ENCODE peak calls at places on chromosomes 16 and 17, in four cellular contexts. E, M, I and N are unnamed samples.

GRCh38 chr17:39688475-39688835 is 598 bp upstream of the PGAP3 start:
- DNase-seq in E (no peak), M (no peak), I (no peak), N (no peak)

GRCh38 chr16:59432934-59433333 is 698.8 kb upstream of the GOT2 start:
- DNase-seq in E (no peak), M (no peak), I (no peak), N (no peak)

GRCh38 chr16:2535644-2536021 is 2.2 kb upstream of the PDPK1 start:
- DNase-seq in E (no peak), M (peak), I (peak), N (peak)

GRCh38 chr17:32914181-32914580 is 13.8 kb upstream of the TMEM98 start:
- DNase-seq in E (no peak), M (no peak), I (no peak), N (no peak)

GRCh38 chr16:88781140-88782077 is 3.6 kb downstream of the PIEZO1 start:
- DNase-seq in E (no peak), M (peak), I (peak), N (peak)

GRCh38 chr16:50841081-50841886 is 99.4 kb downstream of the CYLD start:
- DNase-seq in E (no peak), M (no peak), I (no peak), N (no peak)

GRCh38 chr16:83365166-83365565 is 442.6 kb upstream of the HSBP1 start:
- DNase-seq in E (no peak), M (no peak), I (no peak), N (no peak)

GRCh38 chr16:27729516-27730304 is 179.8 kb downstream of the KATNIP start:
- DNase-seq in E (no peak), M (no peak), I (no peak), N (no peak)

GRCh38 chr17:65813306-65813705 is 251.9 kb upstream of the AXIN2 start:
- DNase-seq in E (no peak), M (no peak), I (no peak), N (no peak)

GRCh38 chr17:36657763-36658490 is 56.5 kb downstream of the MRM1 start:
- DNase-seq in E (no peak), M (no peak), I (peak), N (no peak)

GRCh38 chr16:24524855-24525652 is 14.3 kb upstream of the RBBP6 start:
- DNase-seq in E (no peak), M (no peak), I (no peak), N (no peak)

GRCh38 chr16:9279661-9280060 is 188.2 kb downstream of the HAPSTR1 start:
- DNase-seq in E (no peak), M (no peak), I (no peak), N (no peak)

GRCh38 chr17:2170023-2170422 is 115.1 kb downstream of the HIC1 start:
- DNase-seq in E (no peak), M (no peak), I (peak), N (no peak)

GRCh38 chr17:52105601-52106000 is 52.9 kb downstream of the CA10 start:
- DNase-seq in E (no peak), M (no peak), I (no peak), N (no peak)

GRCh38 chr16:89294486-89294885 is 77.0 kb downstream of the ZNF778 start:
- DNase-seq in E (no peak), M (no peak), I (no peak), N (no peak)

GRCh38 chr17:50147841-50148225 is 2.6 kb downstream of the PPP1R9B start:
- DNase-seq in E (no peak), M (no peak), I (peak), N (no peak)

GRCh38 chr17:78432226-78432894 is 53.9 kb downstream of the PGS1 start:
- DNase-seq in E (no peak), M (no peak), I (no peak), N (no peak)

GRCh38 chr16:66459878-66460277 is 32.8 kb downstream of the BEAN1 start:
- DNase-seq in E (no peak), M (no peak), I (peak), N (peak)

GRCh38 chr17:30950669-30951399 is 20.0 kb upstream of the RNF135 start:
- DNase-seq in E (no peak), M (peak), I (peak), N (peak)

GRCh38 chr17:17693253-17693954 is 12.1 kb downstream of the RAI1 start:
- DNase-seq in E (peak), M (peak), I (no peak), N (peak)

GRCh38 chr17:6591599-6592158 is 35.3 kb upstream of the PITPNM3 start:
- DNase-seq in E (peak), M (no peak), I (no peak), N (no peak)

GRCh38 chr16:50301626-50302471 is 35.5 kb downstream of the ADCY7 start:
- DNase-seq in E (no peak), M (peak), I (peak), N (peak)

GRCh38 chr16:48501516-48502377 is 108.2 kb downstream of the N4BP1 start:
- DNase-seq in E (no peak), M (peak), I (peak), N (no peak)

GRCh38 chr16:85296859-85297698 is 184.8 kb upstream of the CIBAR2 start:
- DNase-seq in E (no peak), M (no peak), I (peak), N (peak)

GRCh38 chr16:66649636-66650205 is 45.2 kb downstream of the CMTM3 start:
- DNase-seq in E (no peak), M (no peak), I (no peak), N (no peak)

GRCh38 chr17:17824780-17825614 is 11.8 kb downstream of the SREBF1 start:
- DNase-seq in E (no peak), M (no peak), I (no peak), N (no peak)

GRCh38 chr16:79534143-79534542 is 66.4 kb downstream of the MAF start:
- DNase-seq in E (no peak), M (no peak), I (no peak), N (no peak)

GRCh38 chr16:89934611-89935553 is 11.7 kb downstream of the TUBB3 start:
- DNase-seq in E (no peak), M (no peak), I (no peak), N (no peak)

GRCh38 chr16:80300876-80301275 is 239.9 kb upstream of the DYNLRB2 start:
- DNase-seq in E (peak), M (no peak), I (no peak), N (no peak)

GRCh38 chr17:42124256-42124655 is 1.7 kb downstream of the HSPB9 start:
- DNase-seq in E (no peak), M (no peak), I (no peak), N (no peak)

GRCh38 chr16:86455609-86456008 is 54.7 kb upstream of the FOXF1 start:
- DNase-seq in E (no peak), M (no peak), I (no peak), N (no peak)

GRCh38 chr17:410674-411401 is 58.2 kb upstream of the RPH3AL start:
- DNase-seq in E (no peak), M (peak), I (no peak), N (no peak)

GRCh38 chr17:81731271-81731670 is 19.2 kb downstream of the SLC25A10 start:
- DNase-seq in E (no peak), M (no peak), I (no peak), N (no peak)

GRCh38 chr17:47687748-47688147 is 6.2 kb upstream of the TBKBP1 start:
- DNase-seq in E (no peak), M (no peak), I (no peak), N (no peak)

GRCh38 chr16:83579027-83579426 is 228.8 kb upstream of the HSBP1 start:
- DNase-seq in E (no peak), M (no peak), I (no peak), N (no peak)

GRCh38 chr16:58195344-58195743 is 2.6 kb downstream of the CSNK2A2 start:
- DNase-seq in E (no peak), M (no peak), I (no peak), N (no peak)

DNA sequence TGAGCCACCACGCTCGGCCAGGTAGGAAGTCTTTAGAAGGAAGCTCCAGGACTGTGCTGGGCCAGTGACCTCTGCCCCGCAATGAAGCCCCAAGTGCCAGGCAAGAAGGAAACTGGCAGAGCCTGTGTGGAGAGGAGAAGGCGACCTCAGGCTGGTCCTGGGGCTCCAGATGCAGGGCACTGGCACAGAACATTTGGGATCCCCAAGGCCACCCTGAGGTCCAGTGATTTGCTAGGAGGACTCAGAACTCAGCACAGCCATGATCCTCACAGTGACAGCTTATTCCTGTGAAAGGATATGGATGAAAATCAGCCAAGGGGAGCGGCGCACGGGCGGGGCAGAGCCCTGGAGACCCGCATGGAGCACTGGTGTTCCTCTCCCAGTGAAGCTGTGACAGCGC is 24.1 kb downstream of the MGAT5B start:
- DNase-seq in E (no peak), M (no peak), I (no peak), N (no peak)
- H3K27ac ChIP-seq in E (no peak), M (no peak), I (no peak), N (no peak)

GRCh38 chr17:74454197-74455024 is 12.0 kb upstream of the CD300A start:
- DNase-seq in E (no peak), M (peak), I (no peak), N (peak)
- TF ChIP-seq CTCF in E (no peak), M (no peak), I (peak), N (peak)

DNA sequence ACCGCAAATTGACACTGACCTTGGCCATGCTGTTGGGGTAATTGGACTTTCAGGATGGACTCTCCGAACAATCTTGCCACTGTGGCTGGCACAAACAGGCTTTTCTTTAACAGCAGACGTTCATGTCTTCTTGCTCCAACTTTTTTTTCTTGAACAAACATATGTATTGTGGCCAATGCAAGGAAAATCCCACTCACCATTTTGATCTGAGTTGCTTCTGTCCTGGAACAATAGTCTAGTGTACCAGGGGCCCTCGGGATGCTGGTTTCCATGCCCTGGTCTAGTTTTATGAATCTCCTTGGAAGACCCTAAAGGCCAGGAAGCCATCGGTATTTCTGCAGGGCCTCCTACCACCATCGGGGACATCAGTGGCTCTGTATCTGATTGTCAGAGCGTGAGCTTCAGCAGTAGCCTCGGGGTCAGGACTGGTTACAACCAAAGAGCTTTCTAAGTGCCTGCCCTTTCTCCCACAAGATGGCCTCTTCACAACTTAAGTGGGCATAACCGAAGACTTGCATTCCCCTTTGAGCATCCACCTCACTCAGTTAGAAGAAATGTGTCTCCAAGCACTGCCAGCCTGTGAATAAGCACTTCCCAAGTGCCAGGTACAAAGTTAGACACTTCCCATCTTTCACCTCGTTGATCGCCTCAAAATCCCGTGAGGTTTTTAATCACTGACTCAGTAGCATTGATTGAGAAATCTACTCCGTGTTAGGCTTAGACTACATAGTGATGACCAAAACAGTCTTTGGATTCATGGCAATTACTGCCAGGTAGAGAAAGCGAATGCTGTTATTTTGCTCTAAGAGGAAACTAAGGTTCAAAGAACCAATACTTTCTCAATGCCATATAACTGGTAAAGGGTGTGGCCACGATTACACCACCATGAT is 87.0 kb upstream of the TBX2 start:
- DNase-seq in E (no peak), M (no peak), I (no peak), N (no peak)
- H3K27ac ChIP-seq in E (no peak), M (peak), I (no peak), N (peak)

GRCh38 chr16:55498101-55498500 is 10.8 kb upstream of the LPCAT2 start:
- DNase-seq in E (no peak), M (no peak), I (no peak), N (no peak)

GRCh38 chr16:55501549-55502322 is 7.1 kb upstream of the LPCAT2 start:
- DNase-seq in E (no peak), M (no peak), I (no peak), N (no peak)

GRCh38 chr16:55499281-55499680 is 9.6 kb upstream of the LPCAT2 start:
- DNase-seq in E (no peak), M (no peak), I (no peak), N (no peak)

GRCh38 chr16:55497558-55497957 is 11.3 kb upstream of the LPCAT2 start:
- DNase-seq in E (no peak), M (no peak), I (no peak), N (no peak)

DNA sequence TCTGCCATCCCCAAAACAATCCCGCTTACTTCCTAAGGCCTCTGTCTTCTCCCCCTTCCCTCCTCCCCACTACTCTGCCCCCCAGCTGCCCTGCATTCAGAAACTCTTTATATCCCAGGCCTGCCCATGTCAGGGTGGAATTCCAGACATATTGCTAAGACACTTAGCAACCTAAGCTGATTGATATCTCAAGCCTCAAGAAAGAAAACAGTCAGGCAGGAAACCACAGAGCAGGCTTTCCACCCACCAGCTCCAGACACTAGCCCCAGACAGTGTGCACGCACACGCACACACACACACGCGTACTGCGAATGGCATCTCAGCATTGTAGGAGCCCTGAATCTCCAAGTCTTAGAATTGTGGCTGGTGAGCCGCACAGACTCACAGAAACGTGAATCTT is 8.9 kb upstream of the LPCAT2 start:
- DNase-seq in E (peak), M (no peak), I (no peak), N (no peak)
- TF ChIP-seq CTCF in E (no peak), M (no peak), I (no peak), N (no peak)

GRCh38 chr17:64515419-64515818 is 8.6 kb downstream of the CEP95 start:
- DNase-seq in E (no peak), M (no peak), I (no peak), N (no peak)
- H3K27ac ChIP-seq in E (no peak), M (no peak), I (no peak), N (no peak)

DNA sequence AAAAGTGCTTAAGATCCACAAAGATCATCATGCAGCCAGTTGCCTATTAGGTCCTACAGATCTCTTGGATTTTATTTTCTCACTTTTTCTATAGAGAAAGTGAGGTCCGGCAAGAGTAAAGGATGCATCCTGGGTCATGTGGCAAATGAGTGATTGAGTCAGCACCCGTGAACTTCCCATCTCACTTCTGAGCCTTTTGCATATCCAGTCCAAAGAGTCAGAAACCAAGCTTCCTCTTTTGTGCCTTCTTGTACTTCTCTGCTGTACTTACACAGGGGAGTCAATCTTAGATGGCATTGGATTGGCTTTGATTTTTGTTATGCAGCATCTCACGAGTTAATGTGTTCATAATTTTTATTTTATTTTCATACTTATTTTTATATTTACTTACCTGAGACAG is 114.2 kb upstream of the IRX5 start:
- DNase-seq in E (no peak), M (no peak), I (no peak), N (no peak)
- TF ChIP-seq CTCF in E (no peak), M (no peak), I (no peak), N (no peak)

DNA sequence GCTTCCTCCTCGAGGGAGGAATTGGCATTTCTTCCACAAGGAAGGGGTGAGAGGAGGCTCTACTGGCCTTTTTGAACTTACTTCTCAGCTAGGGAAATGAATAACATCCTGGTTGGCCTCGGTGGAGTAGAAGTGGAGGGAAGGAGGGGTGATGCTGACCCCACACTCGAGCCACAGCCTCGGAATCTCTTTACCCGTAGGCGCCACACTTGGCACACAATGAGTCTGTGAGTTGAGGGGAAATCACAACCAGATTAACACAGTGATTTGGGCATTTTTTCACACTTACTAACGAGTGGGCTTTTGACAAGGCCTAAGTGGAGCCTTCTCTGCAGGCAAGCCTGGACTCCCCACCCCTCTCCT is 47.3 kb upstream of the TBX2 start:
- DNase-seq in E (no peak), M (peak), I (no peak), N (no peak)
- H3K27ac ChIP-seq in E (no peak), M (no peak), I (no peak), N (no peak)